ENCODE peak calls at places on chromosomes 11 and 22, in seven cellular contexts. One of them, this sample, is unnamed.

GRCh38 chr22:23263651-23264555 is 83.6 kb downstream of the BCR start:
- DNase-seq in brain microvascular endothelial cell: no peak
- DNase-seq in pancreas: no peak
- DNase-seq in kidney epithelial cell: no peak
- DNase-seq in RWPE1: no peak
- DNase-seq in esophagus muscularis mucosa: no peak
- DNase-seq in mesothelial cell of epicardium: no peak
- DNase-seq in this sample: no peak

GRCh38 chr11:122165972-122166371 is 50.0 kb upstream of the BLID start:
- DNase-seq in brain microvascular endothelial cell: no peak
- DNase-seq in pancreas: no peak
- DNase-seq in kidney epithelial cell: no peak
- DNase-seq in RWPE1: no peak
- DNase-seq in esophagus muscularis mucosa: no peak
- DNase-seq in mesothelial cell of epicardium: no peak
- DNase-seq in this sample: no peak

GRCh38 chr22:46761539-46762237 is 762 bp upstream of the TBC1D22A start:
- DNase-seq in brain microvascular endothelial cell: no peak
- DNase-seq in pancreas: no peak
- DNase-seq in kidney epithelial cell: no peak
- DNase-seq in RWPE1: peak; percentile 22
- DNase-seq in esophagus muscularis mucosa: no peak
- DNase-seq in mesothelial cell of epicardium: no peak
- DNase-seq in this sample: no peak

GRCh38 chr22:46026907-46027218 is 49.9 kb upstream of the WNT7B start:
- DNase-seq in brain microvascular endothelial cell: no peak
- DNase-seq in pancreas: no peak
- DNase-seq in kidney epithelial cell: no peak
- DNase-seq in RWPE1: no peak
- DNase-seq in esophagus muscularis mucosa: no peak
- DNase-seq in mesothelial cell of epicardium: no peak
- DNase-seq in this sample: peak; percentile 16

GRCh38 chr22:41076857-41077256 is 15.5 kb upstream of the EP300 start:
- DNase-seq in brain microvascular endothelial cell: no peak
- DNase-seq in pancreas: no peak
- DNase-seq in kidney epithelial cell: no peak
- DNase-seq in RWPE1: no peak
- DNase-seq in esophagus muscularis mucosa: no peak
- DNase-seq in mesothelial cell of epicardium: no peak
- DNase-seq in this sample: no peak

GRCh38 chr11:34313099-34313517 is 44.7 kb downstream of the ABTB2 start:
- DNase-seq in brain microvascular endothelial cell: no peak
- DNase-seq in pancreas: no peak
- DNase-seq in kidney epithelial cell: no peak
- DNase-seq in RWPE1: no peak
- DNase-seq in esophagus muscularis mucosa: no peak
- DNase-seq in mesothelial cell of epicardium: no peak
- DNase-seq in this sample: no peak

GRCh38 chr11:104765401-104765800 is 132.9 kb downstream of the CASP12 start:
- DNase-seq in brain microvascular endothelial cell: no peak
- DNase-seq in pancreas: no peak
- DNase-seq in kidney epithelial cell: no peak
- DNase-seq in RWPE1: no peak
- DNase-seq in esophagus muscularis mucosa: no peak
- DNase-seq in mesothelial cell of epicardium: no peak
- DNase-seq in this sample: no peak

GRCh38 chr11:7955191-7955590 is 10.1 kb downstream of the NLRP10 start:
- DNase-seq in brain microvascular endothelial cell: no peak
- DNase-seq in pancreas: no peak
- DNase-seq in kidney epithelial cell: no peak
- DNase-seq in RWPE1: no peak
- DNase-seq in esophagus muscularis mucosa: no peak
- DNase-seq in mesothelial cell of epicardium: no peak
- DNase-seq in this sample: no peak

GRCh38 chr11:35539781-35540281 is 14.4 kb upstream of the PAMR1 start:
- DNase-seq in brain microvascular endothelial cell: peak; percentile 72
- DNase-seq in pancreas: no peak
- DNase-seq in kidney epithelial cell: no peak
- DNase-seq in RWPE1: no peak
- DNase-seq in esophagus muscularis mucosa: no peak
- DNase-seq in mesothelial cell of epicardium: no peak
- DNase-seq in this sample: peak; percentile 48

GRCh38 chr11:64052436-64052835 is 16.7 kb downstream of the FLRT1 start:
- DNase-seq in brain microvascular endothelial cell: no peak
- DNase-seq in pancreas: no peak
- DNase-seq in kidney epithelial cell: no peak
- DNase-seq in RWPE1: no peak
- DNase-seq in esophagus muscularis mucosa: no peak
- DNase-seq in mesothelial cell of epicardium: no peak
- DNase-seq in this sample: no peak

GRCh38 chr22:32996702-32997101 is 61.5 kb downstream of the SYN3 start:
- DNase-seq in brain microvascular endothelial cell: no peak
- DNase-seq in pancreas: peak; percentile 18
- DNase-seq in kidney epithelial cell: no peak
- DNase-seq in RWPE1: peak; percentile 70
- DNase-seq in esophagus muscularis mucosa: peak; percentile 95
- DNase-seq in mesothelial cell of epicardium: no peak
- DNase-seq in this sample: no peak

GRCh38 chr11:125036933-125037332 is 26.2 kb upstream of the SLC37A2 start:
- DNase-seq in brain microvascular endothelial cell: peak; percentile 84
- DNase-seq in pancreas: no peak
- DNase-seq in kidney epithelial cell: peak; percentile 29
- DNase-seq in RWPE1: peak; percentile 9
- DNase-seq in esophagus muscularis mucosa: no peak
- DNase-seq in mesothelial cell of epicardium: no peak
- DNase-seq in this sample: no peak

GRCh38 chr22:48099251-48099650 is 1336.8 kb downstream of the TBC1D22A start:
- DNase-seq in brain microvascular endothelial cell: no peak
- DNase-seq in pancreas: no peak
- DNase-seq in kidney epithelial cell: no peak
- DNase-seq in RWPE1: no peak
- DNase-seq in esophagus muscularis mucosa: no peak
- DNase-seq in mesothelial cell of epicardium: peak; percentile 13
- DNase-seq in this sample: no peak

GRCh38 chr11:101686514-101686913 is 102.7 kb upstream of the TRPC6 start:
- DNase-seq in brain microvascular endothelial cell: peak; percentile 95
- DNase-seq in pancreas: no peak
- DNase-seq in kidney epithelial cell: peak; percentile 50
- DNase-seq in RWPE1: peak; percentile 81
- DNase-seq in esophagus muscularis mucosa: no peak
- DNase-seq in mesothelial cell of epicardium: peak; percentile 43
- DNase-seq in this sample: no peak

GRCh38 chr11:32809313-32809712 is 14.9 kb upstream of the CCDC73 start:
- DNase-seq in brain microvascular endothelial cell: peak; percentile 85
- DNase-seq in pancreas: peak; percentile 49
- DNase-seq in kidney epithelial cell: no peak
- DNase-seq in RWPE1: peak; percentile 70
- DNase-seq in esophagus muscularis mucosa: no peak
- DNase-seq in mesothelial cell of epicardium: peak; percentile 71
- DNase-seq in this sample: peak; percentile 59

GRCh38 chr11:73784080-73784634 is 3.5 kb upstream of the MRPL48 start:
- DNase-seq in brain microvascular endothelial cell: no peak
- DNase-seq in pancreas: no peak
- DNase-seq in kidney epithelial cell: no peak
- DNase-seq in RWPE1: no peak
- DNase-seq in esophagus muscularis mucosa: no peak
- DNase-seq in mesothelial cell of epicardium: no peak
- DNase-seq in this sample: no peak

GRCh38 chr11:68213135-68213515 is at the start of gene KMT5B:
- DNase-seq in brain microvascular endothelial cell: peak; percentile 17
- DNase-seq in pancreas: peak; percentile 71
- DNase-seq in kidney epithelial cell: no peak
- DNase-seq in RWPE1: peak; percentile 23
- DNase-seq in esophagus muscularis mucosa: no peak
- DNase-seq in mesothelial cell of epicardium: peak; percentile 81
- DNase-seq in this sample: no peak

GRCh38 chr22:26389125-26389524 is 39.9 kb upstream of the ASPHD2 start:
- DNase-seq in brain microvascular endothelial cell: no peak
- DNase-seq in pancreas: no peak
- DNase-seq in kidney epithelial cell: no peak
- DNase-seq in RWPE1: no peak
- DNase-seq in esophagus muscularis mucosa: no peak
- DNase-seq in mesothelial cell of epicardium: no peak
- DNase-seq in this sample: no peak

GRCh38 chr11:123640677-123641494 is 13.5 kb downstream of the SCN3B start:
- DNase-seq in brain microvascular endothelial cell: peak; percentile 22
- DNase-seq in pancreas: peak; percentile 46
- DNase-seq in kidney epithelial cell: no peak
- DNase-seq in RWPE1: peak; percentile 48
- DNase-seq in esophagus muscularis mucosa: no peak
- DNase-seq in mesothelial cell of epicardium: peak; percentile 56
- DNase-seq in this sample: no peak
- TF ChIP-seq CTCF in brain microvascular endothelial cell: peak; percentile 94
- TF ChIP-seq CTCF in pancreas: peak; percentile 53
- TF ChIP-seq CTCF in kidney epithelial cell: peak; percentile 89
- TF ChIP-seq CTCF in RWPE1: peak; percentile 62
- TF ChIP-seq CTCF in esophagus muscularis mucosa: peak; percentile 55
- TF ChIP-seq CTCF in mesothelial cell of epicardium: peak; percentile 67
- TF ChIP-seq CTCF in this sample: no peak

DNA sequence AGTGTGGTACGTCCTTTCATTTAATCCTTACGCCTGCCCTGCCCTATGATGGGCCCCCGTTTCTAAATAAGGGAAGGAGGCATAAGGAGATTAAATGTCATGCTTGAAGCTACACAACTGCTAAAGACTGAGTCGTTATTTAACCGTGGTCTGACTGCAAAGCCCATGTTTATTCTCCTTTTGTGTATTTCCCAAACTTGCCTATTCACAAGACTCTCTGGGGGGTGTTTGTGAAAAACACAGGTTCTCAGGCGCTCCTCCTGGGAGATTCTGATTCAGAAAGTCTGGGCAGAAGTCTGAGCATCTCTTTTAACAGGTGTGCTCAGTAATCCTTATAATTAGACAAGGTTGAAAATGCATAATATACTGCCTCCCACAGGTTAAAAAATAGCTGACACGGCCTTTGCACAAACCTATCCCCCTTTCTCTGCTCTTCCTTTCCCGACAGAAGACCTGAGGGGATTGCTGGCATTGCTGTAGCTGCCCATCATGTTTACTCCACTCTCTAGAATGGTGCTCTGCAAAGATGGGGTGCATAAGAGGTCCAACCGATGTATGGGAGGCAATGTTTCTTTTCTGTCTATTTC is 56.4 kb upstream of the ZBTB44 start:
- DNase-seq in brain microvascular endothelial cell: no peak
- DNase-seq in pancreas: no peak
- DNase-seq in kidney epithelial cell: no peak
- DNase-seq in RWPE1: no peak
- DNase-seq in esophagus muscularis mucosa: peak; percentile 55
- DNase-seq in mesothelial cell of epicardium: no peak
- DNase-seq in this sample: no peak
- TF ChIP-seq CTCF in brain microvascular endothelial cell: peak; percentile 28
- TF ChIP-seq CTCF in pancreas: no peak
- TF ChIP-seq CTCF in kidney epithelial cell: peak; percentile 16
- TF ChIP-seq CTCF in RWPE1: no peak
- TF ChIP-seq CTCF in esophagus muscularis mucosa: no peak
- TF ChIP-seq CTCF in mesothelial cell of epicardium: no peak
- TF ChIP-seq CTCF in this sample: no peak

DNA sequence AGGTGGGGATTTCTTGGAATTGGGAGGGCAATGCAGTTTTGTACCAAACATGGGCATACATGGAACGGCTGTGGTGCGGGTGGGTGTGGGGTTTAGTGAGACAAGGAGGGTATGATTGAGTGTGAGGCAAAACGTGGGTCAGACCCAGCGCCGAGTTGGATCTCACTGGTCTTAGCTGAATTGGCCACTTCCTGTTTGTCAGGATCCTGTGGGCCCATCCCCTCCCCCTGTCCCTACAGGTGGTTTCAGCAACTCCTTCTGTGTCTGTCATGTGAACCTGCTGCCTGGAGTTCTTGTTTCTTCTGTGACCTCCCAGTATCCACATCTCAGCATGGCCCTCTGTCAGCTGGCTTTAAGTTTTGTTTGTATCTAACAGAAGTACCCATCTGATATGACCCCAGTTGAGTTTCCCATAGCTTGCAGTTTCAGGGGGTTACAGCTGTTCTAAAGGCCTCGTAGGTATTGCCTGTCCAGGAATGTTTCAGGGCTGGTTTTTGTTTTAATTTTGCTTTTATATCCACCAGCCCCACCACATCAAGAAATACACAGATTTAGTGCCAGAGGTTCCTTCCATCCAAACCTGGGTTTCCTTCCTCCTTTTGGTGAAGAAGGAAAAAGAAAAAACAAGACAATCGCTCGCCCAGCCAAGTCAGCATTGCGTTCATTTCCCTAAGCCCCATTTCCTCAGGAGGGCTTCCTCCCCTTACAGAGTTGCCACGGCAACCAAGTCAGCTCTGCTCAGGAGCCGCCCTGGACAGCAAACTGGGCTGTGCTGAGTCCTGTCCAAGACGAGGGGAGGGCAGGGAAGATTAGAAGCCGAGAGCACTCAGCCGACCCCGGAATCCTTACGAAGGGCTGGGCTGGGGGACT is 6.1 kb downstream of the APOL1 start:
- DNase-seq in brain microvascular endothelial cell: no peak
- DNase-seq in pancreas: no peak
- DNase-seq in kidney epithelial cell: no peak
- DNase-seq in RWPE1: no peak
- DNase-seq in esophagus muscularis mucosa: no peak
- DNase-seq in mesothelial cell of epicardium: no peak
- DNase-seq in this sample: no peak
- TF ChIP-seq CTCF in brain microvascular endothelial cell: no peak
- TF ChIP-seq CTCF in pancreas: no peak
- TF ChIP-seq CTCF in kidney epithelial cell: no peak
- TF ChIP-seq CTCF in RWPE1: no peak
- TF ChIP-seq CTCF in esophagus muscularis mucosa: no peak
- TF ChIP-seq CTCF in mesothelial cell of epicardium: no peak
- TF ChIP-seq CTCF in this sample: no peak

GRCh38 chr11:78049348-78049747 is 14.3 kb upstream of the THRSP start:
- DNase-seq in brain microvascular endothelial cell: no peak
- DNase-seq in pancreas: no peak
- DNase-seq in kidney epithelial cell: no peak
- DNase-seq in RWPE1: no peak
- DNase-seq in esophagus muscularis mucosa: no peak
- DNase-seq in mesothelial cell of epicardium: no peak
- DNase-seq in this sample: no peak

GRCh38 chr11:78050964-78051831 is 12.5 kb upstream of the THRSP start:
- DNase-seq in brain microvascular endothelial cell: peak; percentile 60
- DNase-seq in pancreas: no peak
- DNase-seq in kidney epithelial cell: no peak
- DNase-seq in RWPE1: no peak
- DNase-seq in esophagus muscularis mucosa: no peak
- DNase-seq in mesothelial cell of epicardium: no peak
- DNase-seq in this sample: no peak

GRCh38 chr11:78045851-78046485 is 17.7 kb upstream of the THRSP start:
- DNase-seq in brain microvascular endothelial cell: peak; percentile 52
- DNase-seq in pancreas: peak; percentile 88
- DNase-seq in kidney epithelial cell: no peak
- DNase-seq in RWPE1: peak; percentile 78
- DNase-seq in esophagus muscularis mucosa: no peak
- DNase-seq in mesothelial cell of epicardium: peak; percentile 97
- DNase-seq in this sample: peak; percentile 77

GRCh38 chr11:78046486-78046854 is 17.2 kb upstream of the THRSP start:
- DNase-seq in brain microvascular endothelial cell: no peak
- DNase-seq in pancreas: no peak
- DNase-seq in kidney epithelial cell: no peak
- DNase-seq in RWPE1: no peak
- DNase-seq in esophagus muscularis mucosa: no peak
- DNase-seq in mesothelial cell of epicardium: no peak
- DNase-seq in this sample: no peak

DNA sequence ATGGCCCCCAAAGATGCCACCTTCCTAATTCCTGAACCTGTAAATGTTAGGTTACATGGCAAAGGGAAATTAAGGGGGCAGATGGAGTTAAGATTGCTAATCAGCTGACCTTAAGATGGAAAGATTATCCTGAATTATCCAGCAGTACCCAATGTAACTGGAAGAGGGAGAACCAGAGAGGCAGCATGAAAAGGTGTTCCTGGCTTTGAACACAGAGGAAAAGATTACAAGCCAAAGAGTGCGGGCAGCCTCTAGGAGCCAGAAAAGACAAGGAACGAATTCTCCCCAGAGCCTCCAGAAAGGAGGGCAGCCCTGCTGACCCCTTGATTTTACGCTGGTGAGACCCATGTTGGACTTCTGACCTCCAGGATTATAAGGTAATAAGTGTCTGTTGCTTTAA is 15.1 kb upstream of the THRSP start:
- DNase-seq in brain microvascular endothelial cell: no peak
- DNase-seq in pancreas: no peak
- DNase-seq in kidney epithelial cell: no peak
- DNase-seq in RWPE1: no peak
- DNase-seq in esophagus muscularis mucosa: no peak
- DNase-seq in mesothelial cell of epicardium: no peak
- DNase-seq in this sample: no peak
- TF ChIP-seq CTCF in brain microvascular endothelial cell: no peak
- TF ChIP-seq CTCF in pancreas: no peak
- TF ChIP-seq CTCF in kidney epithelial cell: no peak
- TF ChIP-seq CTCF in RWPE1: no peak
- TF ChIP-seq CTCF in esophagus muscularis mucosa: no peak
- TF ChIP-seq CTCF in mesothelial cell of epicardium: no peak
- TF ChIP-seq CTCF in this sample: no peak